ENCODE peak calls at places on chromosomes 6 and 20, in five cellular contexts. One of them, this sample, is unnamed.

GRCh38 chr6:169933839-169934698 is 182.6 kb downstream of the ERMARD start:
- DNase-seq in endothelial cell of umbilical vein: peak; percentile 96
- DNase-seq in fibroblast of lung: peak; percentile 15
- DNase-seq in neuronal stem cell: no peak
- DNase-seq in colonic mucosa: peak; percentile 55
- DNase-seq in this sample: no peak

GRCh38 chr20:50291428-50292323 is 101.0 kb downstream of the CEBPB start:
- DNase-seq in colonic mucosa: no peak
- DNase-seq in endothelial cell of umbilical vein: no peak
- DNase-seq in fibroblast of lung: no peak
- DNase-seq in neuronal stem cell: no peak
- DNase-seq in this sample: no peak

GRCh38 chr6:44003345-44004061 is 123.7 kb downstream of the MRPL14 start:
- DNase-seq in neuronal stem cell: no peak
- DNase-seq in colonic mucosa: no peak
- DNase-seq in endothelial cell of umbilical vein: no peak
- DNase-seq in fibroblast of lung: no peak
- DNase-seq in this sample: no peak

GRCh38 chr6:129672883-129673631 is 36.9 kb downstream of the ARHGAP18 start:
- DNase-seq in fibroblast of lung: peak; percentile 79
- DNase-seq in neuronal stem cell: no peak
- DNase-seq in endothelial cell of umbilical vein: peak; percentile 88
- DNase-seq in colonic mucosa: no peak
- DNase-seq in this sample: no peak

GRCh38 chr6:130675072-130675471 is 152.1 kb upstream of the SMLR1 start:
- DNase-seq in neuronal stem cell: no peak
- DNase-seq in colonic mucosa: no peak
- DNase-seq in endothelial cell of umbilical vein: peak; percentile 29
- DNase-seq in fibroblast of lung: peak; percentile 78
- DNase-seq in this sample: no peak

GRCh38 chr20:45408646-45409213 is 641 bp downstream of the DBNDD2 start:
- DNase-seq in colonic mucosa: peak; percentile 35
- DNase-seq in endothelial cell of umbilical vein: no peak
- DNase-seq in fibroblast of lung: no peak
- DNase-seq in neuronal stem cell: no peak
- DNase-seq in this sample: no peak

GRCh38 chr6:33633084-33633461 is 12.0 kb downstream of the ITPR3 start:
- DNase-seq in colonic mucosa: no peak
- DNase-seq in fibroblast of lung: no peak
- DNase-seq in neuronal stem cell: no peak
- DNase-seq in endothelial cell of umbilical vein: no peak
- DNase-seq in this sample: no peak

GRCh38 chr6:165659945-165660862 is 2.8 kb downstream of the PDE10A start:
- DNase-seq in fibroblast of lung: no peak
- DNase-seq in neuronal stem cell: no peak
- DNase-seq in endothelial cell of umbilical vein: no peak
- DNase-seq in colonic mucosa: no peak
- DNase-seq in this sample: no peak

GRCh38 chr20:32453467-32454163 is 95.5 kb downstream of the ASXL1 start:
- DNase-seq in fibroblast of lung: no peak
- DNase-seq in endothelial cell of umbilical vein: no peak
- DNase-seq in colonic mucosa: no peak
- DNase-seq in neuronal stem cell: no peak
- DNase-seq in this sample: no peak

GRCh38 chr20:20649945-20650344 is 62.5 kb downstream of the RALGAPA2 start:
- DNase-seq in endothelial cell of umbilical vein: no peak
- DNase-seq in neuronal stem cell: no peak
- DNase-seq in colonic mucosa: no peak
- DNase-seq in fibroblast of lung: no peak
- DNase-seq in this sample: no peak

GRCh38 chr6:150026976-150027805 is 1.9 kb upstream of the RAET1L start:
- DNase-seq in neuronal stem cell: no peak
- DNase-seq in colonic mucosa: no peak
- DNase-seq in fibroblast of lung: no peak
- DNase-seq in endothelial cell of umbilical vein: no peak
- DNase-seq in this sample: no peak

GRCh38 chr6:31641370-31641769 is 11.1 kb downstream of the BAG6 start:
- DNase-seq in neuronal stem cell: no peak
- DNase-seq in fibroblast of lung: no peak
- DNase-seq in colonic mucosa: no peak
- DNase-seq in endothelial cell of umbilical vein: no peak
- DNase-seq in this sample: no peak

GRCh38 chr20:45765980-45766379 is 25.7 kb downstream of the WFDC3 start:
- DNase-seq in endothelial cell of umbilical vein: no peak
- DNase-seq in neuronal stem cell: no peak
- DNase-seq in fibroblast of lung: no peak
- DNase-seq in colonic mucosa: no peak
- DNase-seq in this sample: peak; percentile 22

GRCh38 chr6:392441-393390 is 1.2 kb downstream of the IRF4 start:
- DNase-seq in fibroblast of lung: no peak
- DNase-seq in endothelial cell of umbilical vein: no peak
- DNase-seq in colonic mucosa: no peak
- DNase-seq in neuronal stem cell: peak; percentile 29
- DNase-seq in this sample: no peak

GRCh38 chr6:145673504-145673903 is 61.8 kb downstream of the EPM2A start:
- DNase-seq in fibroblast of lung: no peak
- DNase-seq in endothelial cell of umbilical vein: no peak
- DNase-seq in colonic mucosa: no peak
- DNase-seq in neuronal stem cell: no peak
- DNase-seq in this sample: no peak

GRCh38 chr6:1226208-1227099 is 85.4 kb upstream of the FOXQ1 start:
- DNase-seq in endothelial cell of umbilical vein: no peak
- DNase-seq in neuronal stem cell: no peak
- DNase-seq in colonic mucosa: no peak
- DNase-seq in fibroblast of lung: no peak
- DNase-seq in this sample: no peak

GRCh38 chr6:27505209-27506027 is 32.5 kb upstream of the ZNF184 start:
- DNase-seq in fibroblast of lung: peak; percentile 32
- DNase-seq in neuronal stem cell: peak; percentile 27
- DNase-seq in endothelial cell of umbilical vein: peak; percentile 37
- DNase-seq in colonic mucosa: peak; percentile 47
- DNase-seq in this sample: peak; percentile 68

GRCh38 chr20:60206259-60206658 is 248.0 kb downstream of the CDH26 start:
- DNase-seq in neuronal stem cell: no peak
- DNase-seq in fibroblast of lung: peak; percentile 52
- DNase-seq in colonic mucosa: no peak
- DNase-seq in endothelial cell of umbilical vein: no peak
- DNase-seq in this sample: peak; percentile 66

GRCh38 chr20:58963060-58963584 is 17.9 kb upstream of the NELFCD start:
- DNase-seq in endothelial cell of umbilical vein: no peak
- DNase-seq in neuronal stem cell: no peak
- DNase-seq in fibroblast of lung: no peak
- DNase-seq in colonic mucosa: no peak
- DNase-seq in this sample: no peak

DNA sequence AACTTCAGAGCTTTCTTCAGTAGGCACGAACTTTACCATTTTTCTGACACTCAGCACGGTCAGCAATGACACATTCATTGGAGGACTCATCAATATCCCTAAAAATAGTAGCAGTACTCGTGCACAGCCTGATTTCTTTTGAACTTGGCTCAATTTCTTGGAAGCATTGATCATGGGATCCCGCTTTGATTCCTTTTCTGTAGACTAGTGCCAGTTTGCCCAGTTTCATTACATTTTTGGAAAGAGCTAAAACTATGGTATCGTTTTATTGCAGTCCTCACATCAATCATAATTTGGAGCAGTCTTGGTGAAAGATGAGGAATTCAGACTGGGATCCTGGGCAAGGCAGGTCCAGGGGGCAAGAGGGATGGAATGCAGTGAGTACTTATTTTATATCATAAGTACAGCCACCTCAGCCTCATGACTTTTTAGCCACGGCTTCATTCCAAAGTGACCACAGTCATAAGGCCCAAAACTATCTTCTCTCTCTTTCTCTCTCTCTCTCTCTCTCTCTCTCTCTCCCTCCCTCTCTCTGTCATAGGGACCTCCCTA is 170.9 kb upstream of the AKAP12 start:
- DNase-seq in colonic mucosa: peak; percentile 6
- DNase-seq in fibroblast of lung: peak; percentile 66
- DNase-seq in neuronal stem cell: no peak
- DNase-seq in endothelial cell of umbilical vein: no peak
- DNase-seq in this sample: no peak
- H3K4me1 ChIP-seq in colonic mucosa: no peaks in the 10 kb centered on the region
- H3K4me1 ChIP-seq in fibroblast of lung: peaks cover 25% of the 10 kb centered on the region
- H3K4me1 ChIP-seq in neuronal stem cell: no peaks in the 10 kb centered on the region
- H3K4me1 ChIP-seq in endothelial cell of umbilical vein: peaks cover 52% of the 10 kb centered on the region
- H3K4me1 ChIP-seq in this sample: no peaks in the 10 kb centered on the region

GRCh38 chr20:47273591-47274235 is 82.8 kb downstream of the ZMYND8 start:
- DNase-seq in neuronal stem cell: no peak
- DNase-seq in colonic mucosa: no peak
- DNase-seq in fibroblast of lung: no peak
- DNase-seq in endothelial cell of umbilical vein: no peak
- DNase-seq in this sample: no peak
- H3K4me1 ChIP-seq in neuronal stem cell: no peaks in the 10 kb centered on the region
- H3K4me1 ChIP-seq in colonic mucosa: no peaks in the 10 kb centered on the region
- H3K4me1 ChIP-seq in fibroblast of lung: peaks cover 17% of the 10 kb centered on the region
- H3K4me1 ChIP-seq in endothelial cell of umbilical vein: peaks cover 41% of the 10 kb centered on the region
- H3K4me1 ChIP-seq in this sample: peaks cover 2% of the 10 kb centered on the region

DNA sequence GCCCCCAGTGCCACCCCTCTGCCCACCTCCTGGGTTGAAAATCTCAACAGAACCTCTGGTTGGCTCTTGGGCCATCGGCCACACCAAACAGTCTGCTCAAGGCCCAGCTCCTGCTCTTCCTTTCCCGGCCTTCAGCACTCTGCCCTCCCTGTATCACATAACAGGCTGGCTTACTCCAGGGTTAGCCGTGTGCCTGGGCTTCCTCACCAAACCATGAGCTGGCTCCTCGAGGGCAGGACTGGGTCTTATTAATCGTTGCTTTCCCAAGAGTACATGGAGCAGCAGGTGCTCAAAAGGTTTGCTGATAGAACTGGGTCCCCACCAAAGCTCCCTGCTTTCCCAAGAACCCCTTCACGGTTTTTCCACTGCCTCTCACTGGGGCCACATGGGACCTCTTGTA is 12.7 kb upstream of the FAM83C start:
- DNase-seq in neuronal stem cell: no peak
- DNase-seq in colonic mucosa: no peak
- DNase-seq in endothelial cell of umbilical vein: no peak
- DNase-seq in fibroblast of lung: no peak
- DNase-seq in this sample: no peak
- H3K4me1 ChIP-seq in neuronal stem cell: peaks cover 1% of the 10 kb centered on the region
- H3K4me1 ChIP-seq in colonic mucosa: no peaks in the 10 kb centered on the region
- H3K4me1 ChIP-seq in endothelial cell of umbilical vein: peaks cover 69% of the 10 kb centered on the region
- H3K4me1 ChIP-seq in fibroblast of lung: peaks cover 58% of the 10 kb centered on the region
- H3K4me1 ChIP-seq in this sample: peaks cover 7% of the 10 kb centered on the region

GRCh38 chr6:35048631-35049083 is 92.5 kb downstream of the TCP11 start:
- DNase-seq in colonic mucosa: peak; percentile 52
- DNase-seq in endothelial cell of umbilical vein: no peak
- DNase-seq in fibroblast of lung: peak; percentile 95
- DNase-seq in neuronal stem cell: no peak
- DNase-seq in this sample: no peak
- H3K4me1 ChIP-seq in colonic mucosa: peaks cover 43% of the 10 kb centered on the region
- H3K4me1 ChIP-seq in endothelial cell of umbilical vein: peaks cover 51% of the 10 kb centered on the region
- H3K4me1 ChIP-seq in fibroblast of lung: peaks cover 40% of the 10 kb centered on the region
- H3K4me1 ChIP-seq in neuronal stem cell: peaks cover 61% of the 10 kb centered on the region
- H3K4me1 ChIP-seq in this sample: peaks cover 15% of the 10 kb centered on the region

GRCh38 chr20:8231038-8231437 is 99.0 kb downstream of the PLCB1 start:
- DNase-seq in endothelial cell of umbilical vein: no peak
- DNase-seq in colonic mucosa: no peak
- DNase-seq in fibroblast of lung: no peak
- DNase-seq in neuronal stem cell: no peak
- DNase-seq in this sample: no peak
- H3K4me1 ChIP-seq in endothelial cell of umbilical vein: no peaks in the 10 kb centered on the region
- H3K4me1 ChIP-seq in colonic mucosa: no peaks in the 10 kb centered on the region
- H3K4me1 ChIP-seq in fibroblast of lung: peaks cover 2% of the 10 kb centered on the region
- H3K4me1 ChIP-seq in neuronal stem cell: no peaks in the 10 kb centered on the region
- H3K4me1 ChIP-seq in this sample: no peaks in the 10 kb centered on the region

GRCh38 chr20:33685328-33686007 is 717 bp downstream of the E2F1 start:
- DNase-seq in neuronal stem cell: no peak
- DNase-seq in colonic mucosa: peak; percentile 77
- DNase-seq in endothelial cell of umbilical vein: peak; percentile 13
- DNase-seq in fibroblast of lung: no peak
- DNase-seq in this sample: no peak
- H3K4me1 ChIP-seq in neuronal stem cell: peaks cover 13% of the 10 kb centered on the region
- H3K4me1 ChIP-seq in colonic mucosa: peaks cover 13% of the 10 kb centered on the region
- H3K4me1 ChIP-seq in endothelial cell of umbilical vein: peaks cover 36% of the 10 kb centered on the region
- H3K4me1 ChIP-seq in fibroblast of lung: peaks cover 8% of the 10 kb centered on the region
- H3K4me1 ChIP-seq in this sample: peaks cover 19% of the 10 kb centered on the region

GRCh38 chr6:49980898-49981297 is 11.5 kb upstream of the DEFB113 start:
- DNase-seq in fibroblast of lung: peak; percentile 21
- DNase-seq in endothelial cell of umbilical vein: no peak
- DNase-seq in neuronal stem cell: no peak
- DNase-seq in colonic mucosa: no peak
- DNase-seq in this sample: no peak
- H3K4me1 ChIP-seq in fibroblast of lung: no peaks in the 10 kb centered on the region
- H3K4me1 ChIP-seq in endothelial cell of umbilical vein: no peaks in the 10 kb centered on the region
- H3K4me1 ChIP-seq in neuronal stem cell: no peaks in the 10 kb centered on the region
- H3K4me1 ChIP-seq in colonic mucosa: no peaks in the 10 kb centered on the region
- H3K4me1 ChIP-seq in this sample: no peaks in the 10 kb centered on the region

DNA sequence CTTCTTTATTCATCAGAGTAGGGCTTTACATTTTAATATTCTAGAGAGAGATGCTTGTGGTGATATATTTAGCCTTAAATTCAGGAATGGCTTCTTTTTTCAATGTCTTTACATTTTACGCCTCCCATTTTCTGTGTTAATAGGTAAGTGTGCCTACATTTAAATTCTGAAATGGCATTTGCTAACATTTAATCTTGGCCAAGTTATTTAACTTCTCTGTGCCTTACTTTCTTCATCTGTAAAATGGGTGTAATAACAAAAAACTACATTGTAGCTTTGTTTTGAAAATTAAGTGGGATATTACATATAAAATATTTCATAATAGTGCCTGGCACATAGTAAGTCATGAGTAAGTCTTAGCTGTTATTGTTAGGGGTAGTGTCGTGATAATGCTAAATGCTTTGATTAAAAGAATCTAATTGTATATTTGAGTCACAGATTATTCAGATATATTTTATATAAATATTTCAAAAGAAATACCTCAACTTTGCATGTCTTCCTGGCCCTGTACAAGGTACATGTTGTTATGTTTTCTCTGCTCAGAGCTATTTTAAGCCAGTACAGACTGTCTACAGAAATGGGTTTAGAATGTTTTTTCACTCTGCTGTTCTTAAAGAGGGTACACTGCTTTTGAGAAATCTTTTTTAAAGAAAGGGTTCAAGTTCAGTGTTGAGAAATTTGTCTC is 18.8 kb downstream of the CARMIL1 start:
- DNase-seq in neuronal stem cell: no peak
- DNase-seq in fibroblast of lung: peak; percentile 33
- DNase-seq in colonic mucosa: no peak
- DNase-seq in endothelial cell of umbilical vein: no peak
- DNase-seq in this sample: no peak
- H3K4me1 ChIP-seq in neuronal stem cell: peaks cover 9% of the 10 kb centered on the region
- H3K4me1 ChIP-seq in fibroblast of lung: peaks cover 13% of the 10 kb centered on the region
- H3K4me1 ChIP-seq in colonic mucosa: no peaks in the 10 kb centered on the region
- H3K4me1 ChIP-seq in endothelial cell of umbilical vein: no peaks in the 10 kb centered on the region
- H3K4me1 ChIP-seq in this sample: peaks cover 2% of the 10 kb centered on the region